ENCODE peak calls at places on chromosomes 11 and 22, in seven cellular contexts. H is astrocyte; I is mesothelial cell of epicardium; L is PC-3; T is T follicular helper cell; K is NCI-H748 treated with DMSO at 0.1 percent for 48 hours; G is stimulated activated CD8-positive, alpha-beta memory T cell treated with anti-CD3 and anti-CD28 coated beads, Interleukin-12 subunit alpha, Interleukin-12 subunit beta, amount 100 ng/mL, for 1 hour. Z is an unnamed sample.

GRCh38 chr11:75233688-75234295 is 6.8 kb upstream of the TPBGL start:
- DNase-seq in H (peak), I (peak), L (peak), T (no peak), K (no peak), G (no peak), Z (no peak)

GRCh38 chr11:70503201-70503877 is 105.0 kb downstream of the CTTN start:
- DNase-seq in H (no peak), I (no peak), L (no peak), T (no peak), K (peak), G (no peak), Z (no peak)

GRCh38 chr11:119316729-119317591 is at the start of gene MCAM:
- DNase-seq in H (no peak), I (peak), L (peak), T (no peak), K (no peak), G (no peak), Z (no peak)

GRCh38 chr11:125201525-125202121 is 37.1 kb downstream of the PKNOX2 start:
- DNase-seq in H (peak), I (no peak), L (peak), T (no peak), K (no peak), G (no peak), Z (no peak)

GRCh38 chr11:27100534-27100933 is 59.9 kb downstream of the BBOX1 start:
- DNase-seq in H (peak), I (no peak), L (no peak), T (no peak), K (no peak), G (no peak), Z (no peak)

GRCh38 chr22:30877662-30878515 is 90.7 kb downstream of the MORC2 start:
- DNase-seq in H (no peak), I (no peak), L (peak), T (no peak), K (no peak), G (no peak), Z (no peak)

GRCh38 chr11:113906515-113906914 is 1.9 kb downstream of the HTR3B start:
- DNase-seq in H (no peak), I (no peak), L (no peak), T (no peak), K (no peak), G (no peak), Z (no peak)

GRCh38 chr11:77035580-77035979 is 1.4 kb downstream of the B3GNT6 start:
- DNase-seq in H (no peak), I (no peak), L (peak), T (no peak), K (no peak), G (no peak), Z (no peak)

GRCh38 chr11:32885556-32885955 is 7.1 kb upstream of the QSER1 start:
- DNase-seq in H (no peak), I (no peak), L (no peak), T (no peak), K (peak), G (no peak), Z (no peak)

GRCh38 chr11:14894657-14895598 is 2.9 kb upstream of the CYP2R1 start:
- DNase-seq in H (no peak), I (no peak), L (no peak), T (no peak), K (no peak), G (no peak), Z (no peak)

GRCh38 chr22:19619144-19620009 is 94.9 kb upstream of the SEPTIN5 start:
- DNase-seq in H (no peak), I (no peak), L (no peak), T (no peak), K (no peak), G (no peak), Z (no peak)

GRCh38 chr11:65493367-65494176 is 5.3 kb upstream of the MALAT1 start:
- DNase-seq in H (peak), I (no peak), L (peak), T (no peak), K (no peak), G (no peak), Z (no peak)

GRCh38 chr22:42925598-42925997 is 68.5 kb upstream of the ARFGAP3 start:
- DNase-seq in H (no peak), I (no peak), L (no peak), T (no peak), K (no peak), G (no peak), Z (no peak)

GRCh38 chr22:48889209-48889830 is 938.4 kb downstream of the BRD1 start:
- DNase-seq in H (no peak), I (peak), L (no peak), T (no peak), K (no peak), G (no peak), Z (no peak)

GRCh38 chr11:20353829-20354434 is 9.6 kb upstream of the HTATIP2 start:
- DNase-seq in H (no peak), I (peak), L (peak), T (no peak), K (peak), G (no peak), Z (no peak)

GRCh38 chr11:127000291-127000968 is at the start of gene KIRREL3:
- DNase-seq in H (peak), I (peak), L (no peak), T (no peak), K (peak), G (no peak), Z (no peak)

GRCh38 chr22:39223091-39223710 is 21.6 kb downstream of the PDGFB start:
- DNase-seq in H (no peak), I (no peak), L (no peak), T (no peak), K (no peak), G (no peak), Z (no peak)

GRCh38 chr11:77213029-77213579 is 85.1 kb downstream of the MYO7A start:
- DNase-seq in H (no peak), I (no peak), L (no peak), T (no peak), K (no peak), G (no peak), Z (no peak)

GRCh38 chr22:39309881-39310714 is 9.3 kb downstream of the RPL3 start:
- DNase-seq in H (no peak), I (no peak), L (peak), T (no peak), K (no peak), G (no peak), Z (no peak)

GRCh38 chr11:8260202-8260996 is 3.3 kb downstream of the LMO1 start:
- DNase-seq in H (no peak), I (peak), L (no peak), T (no peak), K (no peak), G (no peak), Z (no peak)

GRCh38 chr11:27464155-27464759 is 8.3 kb downstream of the LGR4 start:
- DNase-seq in H (peak), I (no peak), L (peak), T (no peak), K (no peak), G (no peak), Z (no peak)

GRCh38 chr11:19368726-19369364 is 128.1 kb upstream of the E2F8 start:
- DNase-seq in H (no peak), I (no peak), L (no peak), T (no peak), K (no peak), G (no peak), Z (no peak)

GRCh38 chr11:6925007-6925577 is 1.1 kb upstream of the ZNF215 start:
- DNase-seq in H (no peak), I (no peak), L (no peak), T (no peak), K (no peak), G (no peak), Z (no peak)

GRCh38 chr11:125401746-125402145 is 94.3 kb downstream of the FEZ1 start:
- DNase-seq in H (no peak), I (no peak), L (no peak), T (no peak), K (no peak), G (no peak), Z (no peak)

GRCh38 chr11:97638825-97639224 is 1249.0 kb downstream of the JRKL start:
- DNase-seq in H (no peak), I (no peak), L (no peak), T (no peak), K (no peak), G (no peak), Z (no peak)

GRCh38 chr11:134034496-134035381 is 34.1 kb upstream of the JAM3 start:
- DNase-seq in H (no peak), I (no peak), L (peak), T (no peak), K (no peak), G (no peak), Z (no peak)

GRCh38 chr22:25908755-25909154 is 166.8 kb downstream of the MYO18B start:
- DNase-seq in H (no peak), I (no peak), L (no peak), T (no peak), K (no peak), G (no peak), Z (no peak)

GRCh38 chr11:18804621-18805020 is 13.0 kb upstream of the PTPN5 start:
- DNase-seq in H (no peak), I (no peak), L (no peak), T (no peak), K (no peak), G (no peak), Z (no peak)

GRCh38 chr11:116913000-116913399 is 75.6 kb upstream of the APOA1 start:
- DNase-seq in H (peak), I (no peak), L (peak), T (no peak), K (no peak), G (no peak), Z (no peak)